ENCODE peak calls at places on chromosomes 13 and 19, in six cellular contexts. W is GM12878, D is HepG2, P is A549, J is K562, Z is SK-N-SH. M is an unnamed sample.

GRCh38 chr19:50628551-50628950 is 11.1 kb downstream of the SYT3 start:
- DNase-seq in J (no peak), Z (no peak), D (no peak), W (no peak), P (no peak), M (no peak)

GRCh38 chr13:66774046-66774445 is 456.1 kb downstream of the PCDH9 start:
- DNase-seq in Z (no peak), P (no peak), D (no peak), W (no peak), J (no peak), M (no peak)

GRCh38 chr13:32045963-32046785 is 14.6 kb downstream of the FRY start:
- DNase-seq in D (peak; percentile 92), Z (no peak), P (no peak), J (no peak), W (no peak), M (peak; percentile 56)

GRCh38 chr13:32175307-32175706 is 139.9 kb downstream of the ZAR1L start:
- DNase-seq in Z (no peak), D (no peak), P (no peak), W (no peak), J (peak; percentile 89), M (no peak)

GRCh38 chr19:42601811-42602443 is 7.2 kb upstream of the CEACAM8 start:
- DNase-seq in Z (no peak), W (no peak), J (peak; percentile 41), P (peak; percentile 31), D (peak; percentile 9), M (peak; percentile 24)

GRCh38 chr13:109207618-109208017 is 578.2 kb downstream of the MYO16 start:
- DNase-seq in Z (no peak), P (no peak), W (no peak), J (no peak), D (no peak), M (no peak)

GRCh38 chr19:5298502-5298901 is 42.1 kb downstream of the PTPRS start:
- DNase-seq in Z (no peak), W (no peak), D (no peak), J (no peak), P (no peak), M (no peak)

GRCh38 chr19:11699931-11700794 is 38.6 kb downstream of the ZNF823 start:
- DNase-seq in Z (peak; percentile 59), W (no peak), D (peak; percentile 33), P (peak; percentile 14), J (peak; percentile 59), M (peak; percentile 42)

GRCh38 chr19:52637718-52638585 is at the start of gene ZNF83:
- DNase-seq in W (peak; percentile 65), P (no peak), J (peak; percentile 98), D (peak; percentile 76), Z (peak; percentile 95), M (peak; percentile 91)

GRCh38 chr19:38727306-38727867 is 16.9 kb downstream of the CAPN12 start:
- DNase-seq in D (no peak), J (no peak), P (no peak), Z (no peak), W (no peak), M (no peak)

GRCh38 chr19:1979017-1979416 is 36.5 kb downstream of the BTBD2 start:
- DNase-seq in Z (no peak), J (no peak), P (no peak), W (no peak), D (no peak), M (no peak)

GRCh38 chr19:13699786-13700185 is 64.5 kb upstream of the MRI1 start:
- DNase-seq in J (no peak), W (no peak), Z (no peak), P (no peak), D (no peak), M (no peak)

GRCh38 chr19:45780448-45781281 is 1.6 kb downstream of the DMPK start:
- DNase-seq in D (peak; percentile 47), P (no peak), J (peak; percentile 45), Z (no peak), W (no peak), M (no peak)

GRCh38 chr19:47124937-47125668 is 5.5 kb upstream of the SAE1 start:
- DNase-seq in P (peak; percentile 90), D (peak; percentile 78), J (peak; percentile 78), Z (peak; percentile 73), W (no peak), M (peak; percentile 78)

GRCh38 chr19:17680235-17680722 is 7.9 kb downstream of the UNC13A start:
- DNase-seq in D (no peak), J (peak; percentile 89), W (peak; percentile 27), P (peak; percentile 75), Z (no peak), M (peak; percentile 62)

GRCh38 chr13:101747039-101747438 is 294.6 kb downstream of the ITGBL1 start:
- DNase-seq in W (no peak), J (no peak), Z (no peak), D (no peak), P (no peak), M (no peak)

GRCh38 chr19:16367269-16367683 is 42.6 kb downstream of the KLF2 start:
- DNase-seq in D (no peak), J (no peak), P (no peak), W (peak; percentile 90), Z (no peak), M (no peak)

GRCh38 chr13:21934309-21934708 is 263.4 kb downstream of the FGF9 start:
- DNase-seq in D (no peak), W (no peak), Z (no peak), J (no peak), P (no peak), M (no peak)

GRCh38 chr19:44113784-44114390 is 688 bp downstream of the ZNF225 start:
- DNase-seq in D (no peak), Z (peak; percentile 30), W (no peak), J (peak; percentile 13), P (no peak), M (peak; percentile 27)

GRCh38 chr13:84080748-84081530 is 198.7 kb upstream of the SLITRK1 start:
- DNase-seq in W (no peak), J (no peak), P (no peak), D (no peak), Z (no peak), M (no peak)

GRCh38 chr19:13817615-13818371 is 22.6 kb downstream of the ZSWIM4 start:
- DNase-seq in P (no peak), J (peak; percentile 90), Z (no peak), W (no peak), D (no peak), M (no peak)

GRCh38 chr13:50016421-50016820 is 1.2 kb downstream of the KCNRG start:
- DNase-seq in W (no peak), P (no peak), J (no peak), D (no peak), Z (no peak), M (peak; percentile 83)

GRCh38 chr19:277581-278165 is 13.5 kb downstream of the PLPP2 start:
- DNase-seq in Z (peak; percentile 3), P (no peak), J (peak; percentile 56), D (no peak), W (no peak), M (peak; percentile 35)

GRCh38 chr19:17610384-17610783 is 54.9 kb downstream of the COLGALT1 start:
- DNase-seq in J (peak; percentile 77), D (peak; percentile 37), W (no peak), Z (peak; percentile 55), P (peak; percentile 31), M (peak; percentile 14)

GRCh38 chr13:40818926-40819325 is 29.5 kb downstream of the SLC25A15 start:
- DNase-seq in W (peak; percentile 20), Z (no peak), D (no peak), J (no peak), P (no peak), M (no peak)

GRCh38 chr19:18660051-18660910 is 23.2 kb upstream of the CRTC1 start:
- DNase-seq in W (no peak), P (peak; percentile 68), Z (no peak), J (peak; percentile 60), D (no peak), M (peak; percentile 69)

GRCh38 chr19:10830941-10831779 is 4.9 kb downstream of the TMED1 start:
- DNase-seq in D (no peak), J (no peak), W (no peak), Z (peak; percentile 28), P (no peak), M (no peak)

GRCh38 chr13:90084684-90085290 is 1262.7 kb upstream of the MIR17HG start:
- DNase-seq in P (no peak), D (no peak), J (no peak), Z (no peak), W (no peak), M (no peak)

GRCh38 chr13:26602783-26603182 is 45.3 kb downstream of the WASF3 start:
- DNase-seq in W (no peak), J (no peak), Z (no peak), P (no peak), D (no peak), M (no peak)
- TF ChIP-seq SMC3 in W (no peak), J (no peak), Z (no peak), P (no peak), D (no peak), M (no peak)

GRCh38 chr13:112056284-112056727 is 10.6 kb upstream of the SOX1 start:
- DNase-seq in J (no peak), D (no peak), P (no peak), W (no peak), Z (peak; percentile 38), M (no peak)
- TF ChIP-seq SMC3 in J (no peak), D (no peak), P (no peak), W (no peak), Z (no peak), M (no peak)

DNA sequence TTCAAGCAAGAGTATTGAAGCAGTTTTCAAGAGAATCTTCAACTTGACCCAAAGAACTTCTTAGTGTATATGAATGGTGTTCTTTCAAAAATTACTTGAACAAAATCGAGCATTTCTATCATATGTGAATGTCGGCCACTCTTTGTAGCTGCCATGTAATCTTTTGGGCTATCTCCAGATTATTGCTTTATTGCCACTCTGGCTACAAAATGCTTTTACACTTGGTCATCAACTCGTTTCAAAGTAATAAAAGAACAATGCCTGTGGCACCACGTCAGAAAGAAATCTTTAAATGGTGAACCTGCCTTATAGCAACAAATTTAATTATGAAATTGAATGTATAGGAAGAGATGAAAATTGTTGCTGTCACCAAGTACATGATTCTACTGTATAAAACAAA is 834.5 kb downstream of the GPC5 start:
- DNase-seq in W (no peak), D (no peak), Z (no peak), J (no peak), P (no peak), M (no peak)
- TF ChIP-seq SMC3 in W (no peak), D (no peak), Z (no peak), J (no peak), P (no peak), M (no peak)

DNA sequence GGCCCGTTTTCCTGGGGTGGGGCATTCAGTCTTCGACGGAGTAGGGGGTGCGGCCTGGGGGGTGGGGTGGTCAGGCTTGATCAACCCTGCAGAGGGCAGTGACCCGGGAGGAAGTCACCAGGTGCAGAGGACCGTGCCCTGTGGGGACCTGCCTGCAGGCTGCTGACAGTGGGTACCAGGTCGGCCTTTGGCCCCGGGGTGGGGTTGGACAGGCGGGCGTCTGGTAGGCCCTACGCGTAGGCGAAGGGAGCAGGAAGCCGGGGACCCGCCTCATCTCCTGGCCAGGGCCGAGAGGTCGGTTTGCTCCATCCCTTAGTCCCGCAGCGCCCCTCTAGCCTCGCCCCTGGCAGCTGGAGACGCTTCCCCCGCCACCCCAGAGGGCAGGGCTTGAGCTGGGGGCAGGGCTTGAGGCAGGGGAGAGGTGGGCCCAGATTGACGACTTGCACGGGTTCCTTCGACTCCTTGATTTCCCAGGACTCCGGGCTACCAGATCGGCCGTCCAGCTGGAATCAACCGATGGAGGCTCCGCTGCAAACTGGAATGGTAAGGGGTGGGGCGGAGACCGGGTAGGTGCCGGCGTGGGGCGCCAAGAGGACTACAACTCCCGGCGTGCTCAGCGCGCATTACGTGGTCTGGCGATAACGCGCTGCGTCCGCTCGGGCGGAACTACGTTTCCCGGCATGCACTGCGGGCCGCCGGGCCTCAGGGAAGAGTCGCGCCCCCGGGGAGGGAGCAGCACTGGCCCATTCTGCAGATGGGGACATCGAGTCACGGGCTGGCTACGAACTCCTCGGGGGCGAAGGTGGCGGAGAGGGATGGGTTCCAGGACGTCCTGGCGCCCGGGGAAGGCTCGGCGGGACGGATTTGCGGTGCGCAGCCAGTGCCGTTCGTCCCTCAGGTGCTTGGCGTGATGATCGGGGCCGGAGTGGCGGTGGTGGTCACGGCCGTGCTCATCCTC is at the start of gene PNPLA6:
- DNase-seq in Z (peak; percentile 97), J (peak; percentile 97), P (peak; percentile 92), D (peak; percentile 76), W (peak; percentile 67), M (peak; percentile 92)
- TF ChIP-seq SMC3 in Z (no peak), J (no peak), P (no peak), D (no peak), W (no peak), M (no peak)

M was measured in IMR-90.